ENCODE peak calls at places on chromosomes 4 and X, in six cellular contexts. One of them, this sample, is unnamed.

GRCh38 chrX:47194388-47194787 is 759 bp downstream of the UBA1 start:
- DNase-seq in tibial nerve: no peak
- DNase-seq in breast epithelium: no peak
- DNase-seq in pancreas: no peak
- DNase-seq in endodermal cell: no peak
- DNase-seq in MM.1S: no peak
- DNase-seq in this sample: no peak

GRCh38 chr4:46949822-46950221 is 40.8 kb upstream of the COX7B2 start:
- DNase-seq in MM.1S: no peak
- DNase-seq in endodermal cell: no peak
- DNase-seq in breast epithelium: no peak
- DNase-seq in tibial nerve: no peak
- DNase-seq in pancreas: no peak
- DNase-seq in this sample: no peak

GRCh38 chr4:23614284-23614892 is 275.5 kb downstream of the PPARGC1A start:
- DNase-seq in MM.1S: peak; percentile 75
- DNase-seq in pancreas: no peak
- DNase-seq in tibial nerve: no peak
- DNase-seq in breast epithelium: no peak
- DNase-seq in endodermal cell: peak; percentile 64
- DNase-seq in this sample: peak; percentile 2

GRCh38 chr4:78764498-78764961 is 11.6 kb upstream of the BMP2K start:
- DNase-seq in tibial nerve: no peak
- DNase-seq in breast epithelium: no peak
- DNase-seq in endodermal cell: no peak
- DNase-seq in MM.1S: no peak
- DNase-seq in pancreas: no peak
- DNase-seq in this sample: peak; percentile 76

GRCh38 chr4:24578364-24578763 is 6.0 kb downstream of the DHX15 start:
- DNase-seq in MM.1S: no peak
- DNase-seq in endodermal cell: no peak
- DNase-seq in pancreas: no peak
- DNase-seq in tibial nerve: no peak
- DNase-seq in breast epithelium: no peak
- DNase-seq in this sample: no peak

GRCh38 chr4:2438822-2439718 is 20.3 kb downstream of the CFAP99 start:
- DNase-seq in MM.1S: no peak
- DNase-seq in endodermal cell: peak; percentile 39
- DNase-seq in pancreas: no peak
- DNase-seq in breast epithelium: no peak
- DNase-seq in tibial nerve: no peak
- DNase-seq in this sample: no peak

GRCh38 chr4:159382875-159383568 is 280.1 kb downstream of the RAPGEF2 start:
- DNase-seq in pancreas: no peak
- DNase-seq in MM.1S: no peak
- DNase-seq in tibial nerve: no peak
- DNase-seq in endodermal cell: peak; percentile 49
- DNase-seq in breast epithelium: no peak
- DNase-seq in this sample: no peak

GRCh38 chr4:10182446-10183424 is 66.1 kb upstream of the WDR1 start:
- DNase-seq in breast epithelium: no peak
- DNase-seq in tibial nerve: no peak
- DNase-seq in endodermal cell: no peak
- DNase-seq in pancreas: no peak
- DNase-seq in MM.1S: no peak
- DNase-seq in this sample: no peak

GRCh38 chr4:71211748-71212147 is 127.1 kb upstream of the SLC4A4 start:
- DNase-seq in MM.1S: no peak
- DNase-seq in pancreas: no peak
- DNase-seq in tibial nerve: no peak
- DNase-seq in breast epithelium: no peak
- DNase-seq in endodermal cell: no peak
- DNase-seq in this sample: peak; percentile 49

GRCh38 chrX:136879001-136879667 is 1.4 kb downstream of the RBMX start:
- DNase-seq in tibial nerve: no peak
- DNase-seq in endodermal cell: no peak
- DNase-seq in breast epithelium: no peak
- DNase-seq in pancreas: no peak
- DNase-seq in MM.1S: no peak
- DNase-seq in this sample: peak; percentile 11

GRCh38 chr4:3863841-3864734 is 97.9 kb downstream of the ADRA2C start:
- DNase-seq in breast epithelium: no peak
- DNase-seq in MM.1S: no peak
- DNase-seq in tibial nerve: no peak
- DNase-seq in endodermal cell: peak; percentile 48
- DNase-seq in pancreas: peak; percentile 1
- DNase-seq in this sample: no peak

GRCh38 chr4:17065821-17066220 is 167.4 kb upstream of the LDB2 start:
- DNase-seq in breast epithelium: no peak
- DNase-seq in pancreas: no peak
- DNase-seq in tibial nerve: no peak
- DNase-seq in endodermal cell: no peak
- DNase-seq in MM.1S: no peak
- DNase-seq in this sample: no peak

GRCh38 chr4:75058486-75058885 is 125.6 kb downstream of the PARM1 start:
- DNase-seq in endodermal cell: no peak
- DNase-seq in pancreas: no peak
- DNase-seq in MM.1S: no peak
- DNase-seq in tibial nerve: no peak
- DNase-seq in breast epithelium: no peak
- DNase-seq in this sample: no peak

GRCh38 chr4:56118055-56118454 is 169.3 kb downstream of the CEP135 start:
- DNase-seq in tibial nerve: no peak
- DNase-seq in pancreas: no peak
- DNase-seq in breast epithelium: no peak
- DNase-seq in endodermal cell: no peak
- DNase-seq in MM.1S: no peak
- DNase-seq in this sample: no peak

GRCh38 chr4:96952610-96953009 is 1112.7 kb downstream of the PDHA2 start:
- DNase-seq in pancreas: no peak
- DNase-seq in endodermal cell: no peak
- DNase-seq in breast epithelium: no peak
- DNase-seq in tibial nerve: no peak
- DNase-seq in MM.1S: no peak
- DNase-seq in this sample: no peak

GRCh38 chr4:3669553-3669949 is 96.6 kb upstream of the ADRA2C start:
- DNase-seq in breast epithelium: no peak
- DNase-seq in pancreas: no peak
- DNase-seq in endodermal cell: no peak
- DNase-seq in MM.1S: no peak
- DNase-seq in tibial nerve: no peak
- DNase-seq in this sample: no peak

GRCh38 chrX:80431502-80431832 is 11.2 kb downstream of the TENT5D start:
- DNase-seq in MM.1S: no peak
- DNase-seq in breast epithelium: no peak
- DNase-seq in tibial nerve: no peak
- DNase-seq in endodermal cell: no peak
- DNase-seq in pancreas: no peak
- DNase-seq in this sample: no peak

GRCh38 chrX:80432863-80433262 is 12.6 kb downstream of the TENT5D start:
- DNase-seq in breast epithelium: no peak
- DNase-seq in pancreas: no peak
- DNase-seq in MM.1S: no peak
- DNase-seq in endodermal cell: no peak
- DNase-seq in tibial nerve: no peak
- DNase-seq in this sample: peak; percentile 3

GRCh38 chrX:80432441-80432840 is 12.2 kb downstream of the TENT5D start:
- DNase-seq in endodermal cell: no peak
- DNase-seq in tibial nerve: no peak
- DNase-seq in MM.1S: no peak
- DNase-seq in breast epithelium: no peak
- DNase-seq in pancreas: no peak
- DNase-seq in this sample: no peak

GRCh38 chrX:80430826-80431501 is 10.7 kb downstream of the TENT5D start:
- DNase-seq in MM.1S: peak; percentile 37
- DNase-seq in tibial nerve: no peak
- DNase-seq in endodermal cell: peak; percentile 54
- DNase-seq in breast epithelium: no peak
- DNase-seq in pancreas: no peak
- DNase-seq in this sample: peak; percentile 2
- TF ChIP-seq CTCF in MM.1S: peak; percentile 44
- TF ChIP-seq CTCF in tibial nerve: peak; percentile 15
- TF ChIP-seq CTCF in endodermal cell: peak; percentile 47
- TF ChIP-seq CTCF in breast epithelium: no peak
- TF ChIP-seq CTCF in pancreas: no peak
- TF ChIP-seq CTCF in this sample: peak; percentile 18

DNA sequence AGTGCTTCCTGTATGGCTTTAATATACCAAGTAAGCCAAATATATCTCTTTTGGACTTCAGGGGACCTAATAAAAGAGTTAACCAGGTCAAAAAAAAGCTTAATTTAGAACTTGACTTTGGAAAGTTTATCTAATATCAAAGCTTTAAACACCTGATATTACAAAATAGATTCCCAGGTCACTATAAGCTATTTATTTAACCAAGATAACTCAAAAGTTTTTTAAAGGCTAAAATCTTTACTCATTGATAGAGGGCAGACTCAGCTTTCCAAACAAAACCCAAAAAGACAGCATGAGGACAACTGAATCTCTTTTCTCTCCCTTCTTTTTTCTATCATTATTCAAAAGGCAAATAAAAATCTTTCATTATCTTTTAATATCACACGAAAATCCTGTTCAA is 19.5 kb downstream of the NUDT11 start:
- DNase-seq in MM.1S: no peak
- DNase-seq in pancreas: no peak
- DNase-seq in tibial nerve: no peak
- DNase-seq in breast epithelium: no peak
- DNase-seq in endodermal cell: no peak
- DNase-seq in this sample: no peak
- H3K4me3 ChIP-seq in MM.1S: no peak overlapping the region
- H3K4me3 ChIP-seq in pancreas: no peak overlapping the region
- H3K4me3 ChIP-seq in tibial nerve: no peak overlapping the region
- H3K4me3 ChIP-seq in breast epithelium: no peak overlapping the region
- H3K4me3 ChIP-seq in endodermal cell: no peak overlapping the region
- H3K4me3 ChIP-seq in this sample: no peak overlapping the region

GRCh38 chrX:140123446-140123845 is 158.1 kb upstream of the CXorf66 start:
- DNase-seq in pancreas: no peak
- DNase-seq in endodermal cell: peak; percentile 78
- DNase-seq in MM.1S: no peak
- DNase-seq in tibial nerve: no peak
- DNase-seq in breast epithelium: no peak
- DNase-seq in this sample: no peak
- TF ChIP-seq CTCF in pancreas: no peak
- TF ChIP-seq CTCF in endodermal cell: peak; percentile 85
- TF ChIP-seq CTCF in MM.1S: no peak
- TF ChIP-seq CTCF in tibial nerve: no peak
- TF ChIP-seq CTCF in breast epithelium: no peak
- TF ChIP-seq CTCF in this sample: no peak

DNA sequence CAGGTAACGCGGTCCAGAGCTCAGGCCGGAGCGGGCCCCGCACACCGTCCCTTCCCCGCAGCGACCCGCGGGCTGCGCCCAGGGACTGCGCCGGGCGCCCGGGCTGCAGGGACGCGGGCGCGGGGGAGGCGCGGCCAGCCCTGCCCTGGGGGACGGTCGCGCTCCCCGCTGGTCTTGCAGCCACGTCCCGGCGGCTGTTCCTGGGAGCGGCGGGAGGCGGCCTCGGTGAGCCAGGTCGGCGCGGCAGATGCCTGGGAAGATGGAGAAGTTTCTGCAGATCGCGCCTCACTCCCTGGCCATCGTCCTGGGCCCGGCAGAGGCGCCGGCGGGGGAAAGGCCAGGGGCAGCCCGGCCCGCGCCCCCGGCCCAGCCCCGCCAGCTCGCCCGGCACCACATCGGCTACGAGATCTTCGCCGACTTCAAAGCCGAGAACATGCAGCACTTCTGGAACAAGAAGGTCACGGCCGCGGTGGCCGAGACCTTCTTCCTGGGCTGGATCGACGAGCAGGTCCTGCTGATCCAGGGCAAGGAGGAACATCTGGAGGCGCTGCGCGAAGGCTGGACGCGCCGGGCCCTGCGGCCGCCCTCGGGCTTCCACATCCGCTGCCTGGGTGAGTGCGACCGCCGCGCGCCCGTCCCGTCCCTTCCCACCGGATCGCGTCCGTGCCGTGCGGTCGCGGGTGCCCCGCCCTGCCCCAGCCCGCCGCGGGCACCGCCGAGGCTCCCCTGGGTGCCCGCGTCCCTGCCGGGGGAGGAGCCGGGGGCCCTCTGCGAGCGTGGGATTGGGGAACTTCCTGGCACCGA is 107.5 kb upstream of the STOX2 start:
- DNase-seq in breast epithelium: no peak
- DNase-seq in endodermal cell: peak; percentile 87
- DNase-seq in MM.1S: no peak
- DNase-seq in tibial nerve: no peak
- DNase-seq in pancreas: peak; percentile 44
- DNase-seq in this sample: peak; percentile 20
- H3K4me3 ChIP-seq in breast epithelium: peak overlapping the region; percentile 55
- H3K4me3 ChIP-seq in endodermal cell: peak overlapping the region; percentile 75
- H3K4me3 ChIP-seq in MM.1S: no peak overlapping the region
- H3K4me3 ChIP-seq in tibial nerve: peak overlapping the region; percentile 77
- H3K4me3 ChIP-seq in pancreas: peak overlapping the region; percentile 59
- H3K4me3 ChIP-seq in this sample: no peak overlapping the region

DNA sequence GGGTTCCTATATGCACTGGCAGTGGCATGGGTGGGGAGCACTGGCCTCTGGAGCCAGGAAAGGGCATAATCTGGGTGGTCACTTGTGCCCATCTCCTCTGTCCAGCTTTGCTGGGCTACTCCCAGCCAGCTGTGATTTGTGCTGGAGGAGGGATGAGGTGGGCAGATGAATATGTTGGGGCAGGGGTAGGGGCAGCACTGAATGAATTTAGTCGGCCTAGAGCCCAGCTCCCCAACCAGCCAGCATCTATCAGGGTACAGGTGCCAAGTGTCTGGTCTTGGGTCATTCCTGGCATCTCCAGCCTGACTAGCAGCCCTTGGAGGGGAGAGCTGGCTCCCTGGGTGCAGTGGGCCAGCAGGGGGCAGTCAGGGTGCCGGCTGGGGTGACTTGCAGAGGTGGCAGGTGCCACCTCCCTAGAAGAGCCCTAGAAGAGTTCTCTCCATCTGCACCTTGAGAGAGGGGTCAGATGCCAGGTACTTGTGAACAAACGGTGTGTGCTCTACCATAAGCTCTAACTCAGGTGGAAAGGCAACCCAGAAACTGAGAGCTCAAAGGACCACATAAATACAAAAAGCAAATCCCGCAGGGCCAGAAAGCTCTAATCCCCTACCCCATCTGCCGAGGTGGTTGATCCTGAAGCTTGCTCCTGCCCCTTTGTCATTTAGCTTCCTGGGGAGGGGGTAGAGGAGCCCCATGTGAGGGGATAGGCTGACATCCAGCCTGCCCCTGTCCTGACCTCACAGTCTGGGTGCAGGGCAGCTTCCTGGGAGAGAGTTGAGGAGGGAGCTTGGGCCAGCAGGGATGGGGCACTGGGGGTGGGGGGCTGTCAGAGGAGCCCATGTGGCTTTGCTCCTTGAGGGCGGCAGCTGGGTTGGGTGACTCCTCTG is 2.2 kb downstream of the SORCS2 start:
- DNase-seq in endodermal cell: peak; percentile 66
- DNase-seq in MM.1S: no peak
- DNase-seq in pancreas: peak; percentile 16
- DNase-seq in tibial nerve: peak; percentile 36
- DNase-seq in breast epithelium: peak; percentile 37
- DNase-seq in this sample: peak; percentile 31
- TF ChIP-seq CTCF in endodermal cell: peak; percentile 63
- TF ChIP-seq CTCF in MM.1S: peak; percentile 18
- TF ChIP-seq CTCF in pancreas: no peak
- TF ChIP-seq CTCF in tibial nerve: peak; percentile 64
- TF ChIP-seq CTCF in breast epithelium: no peak
- TF ChIP-seq CTCF in this sample: peak; percentile 42

This sample was measured in fibroblast of mammary gland.